ENCODE peak calls at places on chromosomes 11 and 22, in four cellular contexts. F is neural progenitor cell, O is fibroblast of lung, C is ovary. L is an unnamed sample.

GRCh38 chr11:124738713-124739478 is 846 bp upstream of the NRGN start:
- DNase-seq in C (no peak), O (no peak), F (no peak), L (no peak)

GRCh38 chr11:134554861-134555260 is 142.8 kb upstream of the B3GAT1 start:
- DNase-seq in O (no peak), F (no peak), C (no peak), L (no peak)

GRCh38 chr11:117259417-117259816 is 26.9 kb downstream of the RNF214 start:
- DNase-seq in O (peak; percentile 84), F (no peak), C (no peak), L (no peak)

GRCh38 chr22:27111796-27112195 is 454.4 kb downstream of the MIAT start:
- DNase-seq in O (peak; percentile 69), F (no peak), C (no peak), L (no peak)

GRCh38 chr11:94424662-94425061 is 23.4 kb upstream of the GPR83 start:
- DNase-seq in C (no peak), F (no peak), O (peak; percentile 29), L (no peak)

GRCh38 chr11:69423611-69424385 is 57.7 kb upstream of the LINC01488 start:
- DNase-seq in O (no peak), F (no peak), C (no peak), L (no peak)

GRCh38 chr11:18347471-18348125 is 25.2 kb downstream of the GTF2H1 start:
- DNase-seq in O (peak; percentile 59), C (no peak), F (no peak), L (no peak)

GRCh38 chr11:81869337-81870065 is 864.2 kb downstream of the FAM181B start:
- DNase-seq in F (no peak), O (peak; percentile 20), C (no peak), L (no peak)

GRCh38 chr22:45227645-45228400 is 12.9 kb downstream of the KIAA0930 start:
- DNase-seq in C (no peak), O (no peak), F (peak; percentile 41), L (peak; percentile 76)

GRCh38 chr11:88175004-88175706 is at the start of gene RAB38:
- DNase-seq in C (peak; percentile 29), O (peak; percentile 43), F (peak; percentile 80), L (no peak)

GRCh38 chr11:45484326-45484725 is 181.1 kb downstream of the CHST1 start:
- DNase-seq in C (no peak), F (no peak), O (no peak), L (no peak)

GRCh38 chr11:126341760-126342161 is 13.7 kb upstream of the ST3GAL4 start:
- DNase-seq in C (no peak), O (peak; percentile 81), F (no peak), L (no peak)

GRCh38 chr11:95154514-95154913 is 64.9 kb downstream of the ENDOD1 start:
- DNase-seq in O (peak; percentile 42), C (peak; percentile 54), F (peak; percentile 80), L (no peak)

GRCh38 chr11:133576351-133576750 is 44.0 kb upstream of the OPCML start:
- DNase-seq in F (peak; percentile 51), O (no peak), C (no peak), L (no peak)

GRCh38 chr11:85867751-85868150 is 12.6 kb downstream of the CCDC83 start:
- DNase-seq in O (peak; percentile 32), C (no peak), F (no peak), L (no peak)

GRCh38 chr11:12066056-12066798 is 44.2 kb upstream of the MICAL2 start:
- DNase-seq in O (peak; percentile 96), F (no peak), C (no peak), L (no peak)

GRCh38 chr11:76790251-76790650 is 7.1 kb downstream of the TSKU start:
- DNase-seq in C (no peak), F (no peak), O (no peak), L (no peak)

GRCh38 chr11:78020248-78020647 is 2.8 kb downstream of the KCTD14 start:
- DNase-seq in F (no peak), O (peak; percentile 23), C (no peak), L (no peak)

GRCh38 chr22:17418890-17419324 is 49.6 kb downstream of the CECR2 start:
- DNase-seq in C (no peak), F (peak; percentile 9), O (no peak), L (no peak)

GRCh38 chr11:108586600-108586999 is 7.0 kb downstream of the EXPH5 start:
- DNase-seq in F (no peak), C (no peak), O (no peak), L (no peak)

GRCh38 chr22:46465348-46465725 is 72.1 kb downstream of the CELSR1 start:
- DNase-seq in C (no peak), O (no peak), F (no peak), L (no peak)

GRCh38 chr11:43756575-43756974 is 76.0 kb downstream of the HSD17B12 start:
- DNase-seq in O (peak; percentile 59), F (no peak), C (no peak), L (no peak)

GRCh38 chr22:44136112-44136511 is 44.6 kb upstream of the PARVG start:
- DNase-seq in C (no peak), O (no peak), F (no peak), L (no peak)

GRCh38 chr11:36361901-36362391 is 65.9 kb downstream of the PRR5L start:
- DNase-seq in C (peak; percentile 43), F (peak; percentile 19), O (peak; percentile 98), L (no peak)

GRCh38 chr22:49589301-49589700 is 238.4 kb downstream of the BRD1 start:
- DNase-seq in F (no peak), O (no peak), C (no peak), L (peak; percentile 25)

GRCh38 chr11:13055200-13055599 is 46.1 kb downstream of the RASSF10 start:
- DNase-seq in C (no peak), F (no peak), O (no peak), L (no peak)

GRCh38 chr11:1304376-1304775 is 5.1 kb downstream of the TOLLIP start:
- DNase-seq in C (no peak), O (peak; percentile 10), F (no peak), L (no peak)

GRCh38 chr22:44143117-44143495 is 37.6 kb upstream of the PARVG start:
- DNase-seq in O (no peak), F (no peak), C (no peak), L (no peak)

GRCh38 chr22:37242395-37242918 is 1.6 kb downstream of the RAC2 start:
- DNase-seq in F (no peak), O (peak; percentile 40), C (no peak), L (no peak)

GRCh38 chr11:122720482-122720881 is 65.0 kb downstream of the UBASH3B start:
- DNase-seq in C (no peak), O (peak; percentile 67), F (peak; percentile 30), L (no peak)

GRCh38 chr11:74084796-74085541 is 76.1 kb upstream of the UCP3 start:
- DNase-seq in F (no peak), C (no peak), O (peak; percentile 71), L (no peak)

GRCh38 chr11:113261709-113262475 is 52.5 kb upstream of the TTC12 start:
- DNase-seq in C (no peak), O (peak; percentile 97), F (no peak), L (peak; percentile 51)

GRCh38 chr11:73348838-73349237 is 27.4 kb upstream of the RELT start:
- DNase-seq in C (no peak), O (no peak), F (no peak), L (no peak)

DNA sequence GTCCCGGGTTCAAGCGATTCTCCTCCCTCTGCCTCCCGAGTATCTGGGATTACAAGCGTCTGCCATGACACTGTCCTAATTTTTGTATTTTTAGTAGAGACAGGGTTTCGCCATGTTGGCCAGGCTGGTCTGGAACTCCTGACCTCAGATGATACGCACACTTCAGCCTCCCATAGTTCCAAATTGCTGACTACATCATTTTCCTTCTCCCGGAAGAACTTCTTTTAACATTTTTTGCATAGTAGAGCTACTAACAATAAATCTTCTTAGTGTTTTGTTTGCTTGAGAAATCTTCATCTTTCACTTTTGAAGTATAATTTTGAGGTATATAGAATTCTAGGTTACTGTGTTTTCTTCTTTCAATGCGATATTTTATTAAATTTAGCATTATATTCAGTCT is 1415.1 kb upstream of the RAG2 start:
- DNase-seq in C (no peak), O (no peak), F (no peak), L (no peak)
- TF ChIP-seq CTCF in C (no peak), O (no peak), F (no peak), L (no peak)

GRCh38 chr11:111715142-111715816 is 50.9 kb downstream of the PPP2R1B start:
- DNase-seq in F (no peak), O (no peak), C (no peak), L (no peak)
- H3K4me3 ChIP-seq in F (no peak overlapping the region), O (no peak overlapping the region), C (no peak overlapping the region), L (no peak overlapping the region)

DNA sequence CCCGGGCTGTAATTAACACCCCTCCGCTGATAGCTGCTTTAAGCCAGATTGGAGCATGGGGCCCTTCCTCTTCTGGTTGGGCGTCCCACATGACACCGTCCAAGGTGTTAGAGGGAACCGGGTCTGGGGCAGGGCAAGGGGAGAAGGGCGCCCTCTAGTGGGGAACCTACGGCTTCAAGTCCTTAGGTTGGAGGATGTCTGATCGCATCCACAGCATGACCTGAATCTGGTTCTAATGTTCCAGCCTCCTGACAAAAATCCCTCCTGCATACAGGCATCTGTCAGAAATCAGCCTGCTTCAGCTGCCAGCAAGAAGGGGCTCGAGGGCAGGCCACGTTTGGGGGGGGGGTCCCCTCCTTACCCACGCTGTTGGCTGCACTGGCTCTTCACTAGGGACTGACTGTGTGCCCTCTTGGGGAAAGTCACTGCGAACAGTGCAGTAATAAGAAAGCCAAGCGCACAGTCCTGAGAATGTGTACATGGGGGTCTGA is 94.2 kb upstream of the TBCEL start:
- DNase-seq in F (peak; percentile 90), C (no peak), O (peak; percentile 28), L (no peak)
- TF ChIP-seq CTCF in F (peak; percentile 68), C (no peak), O (peak; percentile 66), L (peak; percentile 68)

GRCh38 chr22:32804823-32805585 is 3.5 kb downstream of the TIMP3 start:
- DNase-seq in F (peak; percentile 11), C (no peak), O (peak; percentile 25), L (no peak)
- H3K4me3 ChIP-seq in F (peak overlapping the region; percentile 3), C (peak overlapping the region; percentile 61), O (peak overlapping the region; percentile 49), L (peak overlapping the region; percentile 69)

GRCh38 chr11:27610287-27610686 is 90.0 kb downstream of the BDNF start:
- DNase-seq in C (no peak), F (no peak), O (no peak), L (no peak)

GRCh38 chr11:27603376-27603775 is 96.8 kb upstream of the LIN7C start:
- DNase-seq in C (no peak), F (no peak), O (no peak), L (no peak)

GRCh38 chr11:27600656-27601055 is 94.1 kb upstream of the LIN7C start:
- DNase-seq in F (no peak), C (no peak), O (no peak), L (no peak)

GRCh38 chr11:27604416-27604815 is 95.8 kb downstream of the BDNF start:
- DNase-seq in F (no peak), O (no peak), C (no peak), L (no peak)

GRCh38 chr11:27605422-27605821 is 94.8 kb downstream of the BDNF start:
- DNase-seq in C (no peak), O (no peak), F (no peak), L (no peak)
- TF ChIP-seq CTCF in C (no peak), O (no peak), F (no peak), L (no peak)

GRCh38 chr22:30998329-30998728 is 29.3 kb downstream of the TUG1 start:
- DNase-seq in O (no peak), C (no peak), F (no peak), L (no peak)

GRCh38 chr22:30996462-30996861 is 27.4 kb downstream of the TUG1 start:
- DNase-seq in C (no peak), O (no peak), F (no peak), L (no peak)

GRCh38 chr22:30992565-30992964 is 23.5 kb downstream of the TUG1 start:
- DNase-seq in O (peak; percentile 32), F (no peak), C (no peak), L (no peak)

GRCh38 chr22:30990675-30991074 is 21.6 kb downstream of the TUG1 start:
- DNase-seq in F (no peak), C (no peak), O (no peak), L (no peak)

GRCh38 chr22:30994960-30995359 is 25.9 kb downstream of the TUG1 start:
- DNase-seq in F (no peak), O (no peak), C (no peak), L (no peak)
- H3K4me3 ChIP-seq in F (no peak overlapping the region), O (no peak overlapping the region), C (no peak overlapping the region), L (no peak overlapping the region)